ENCODE peak calls at places on chromosomes 4 and X, in seven cellular contexts. One of them, this sample, is unnamed.

GRCh38 chr4:39181905-39182638 is at the start of gene WDR19:
- DNase-seq in GM10248: peak
- DNase-seq in body of pancreas: peak
- DNase-seq in WTC11: peak
- DNase-seq in kidney: peak
- DNase-seq in brain microvascular endothelial cell: peak
- DNase-seq in stomach: peak
- DNase-seq in this sample: peak

GRCh38 chrX:154748712-154749339 is 2.1 kb downstream of the GAB3 start:
- DNase-seq in GM10248: peak
- DNase-seq in body of pancreas: peak
- DNase-seq in WTC11: peak
- DNase-seq in kidney: no peak
- DNase-seq in brain microvascular endothelial cell: peak
- DNase-seq in stomach: no peak
- DNase-seq in this sample: peak

GRCh38 chr4:55732864-55733263 is 86.7 kb upstream of the EXOC1L start:
- DNase-seq in GM10248: no peak
- DNase-seq in body of pancreas: no peak
- DNase-seq in WTC11: no peak
- DNase-seq in kidney: no peak
- DNase-seq in brain microvascular endothelial cell: no peak
- DNase-seq in stomach: no peak
- DNase-seq in this sample: no peak

GRCh38 chr4:5927747-5928146 is 34.9 kb upstream of the CRMP1 start:
- DNase-seq in GM10248: no peak
- DNase-seq in body of pancreas: no peak
- DNase-seq in WTC11: no peak
- DNase-seq in kidney: no peak
- DNase-seq in brain microvascular endothelial cell: no peak
- DNase-seq in stomach: no peak
- DNase-seq in this sample: no peak

GRCh38 chr4:181821039-181822004 is 421.9 kb upstream of the TENM3 start:
- DNase-seq in GM10248: no peak
- DNase-seq in body of pancreas: no peak
- DNase-seq in WTC11: no peak
- DNase-seq in kidney: no peak
- DNase-seq in brain microvascular endothelial cell: peak
- DNase-seq in stomach: no peak
- DNase-seq in this sample: peak

GRCh38 chr4:153409412-153409811 is 56.7 kb upstream of the TMEM131L start:
- DNase-seq in GM10248: no peak
- DNase-seq in body of pancreas: no peak
- DNase-seq in WTC11: no peak
- DNase-seq in kidney: no peak
- DNase-seq in brain microvascular endothelial cell: peak
- DNase-seq in stomach: no peak
- DNase-seq in this sample: peak

GRCh38 chr4:81213671-81214070 is 1.4 kb downstream of the PRKG2 start:
- DNase-seq in GM10248: no peak
- DNase-seq in body of pancreas: no peak
- DNase-seq in WTC11: no peak
- DNase-seq in kidney: no peak
- DNase-seq in brain microvascular endothelial cell: no peak
- DNase-seq in stomach: no peak
- DNase-seq in this sample: no peak

GRCh38 chr4:149999485-150000074 is 78.7 kb upstream of the DCLK2 start:
- DNase-seq in GM10248: peak
- DNase-seq in body of pancreas: peak
- DNase-seq in WTC11: no peak
- DNase-seq in kidney: no peak
- DNase-seq in brain microvascular endothelial cell: peak
- DNase-seq in stomach: no peak
- DNase-seq in this sample: peak

GRCh38 chr4:105859233-105859632 is 36.0 kb upstream of the NPNT start:
- DNase-seq in GM10248: peak
- DNase-seq in body of pancreas: no peak
- DNase-seq in WTC11: no peak
- DNase-seq in kidney: no peak
- DNase-seq in brain microvascular endothelial cell: peak
- DNase-seq in stomach: no peak
- DNase-seq in this sample: peak

GRCh38 chrX:14476169-14476568 is 53.2 kb upstream of the GLRA2 start:
- DNase-seq in GM10248: no peak
- DNase-seq in body of pancreas: no peak
- DNase-seq in WTC11: no peak
- DNase-seq in kidney: no peak
- DNase-seq in brain microvascular endothelial cell: no peak
- DNase-seq in stomach: no peak
- DNase-seq in this sample: no peak

GRCh38 chr4:158938462-158939044 is 164.3 kb upstream of the RAPGEF2 start:
- DNase-seq in GM10248: no peak
- DNase-seq in body of pancreas: peak
- DNase-seq in WTC11: no peak
- DNase-seq in kidney: no peak
- DNase-seq in brain microvascular endothelial cell: no peak
- DNase-seq in stomach: no peak
- DNase-seq in this sample: no peak

GRCh38 chrX:133523094-133523493 is 107.8 kb upstream of the GPC4 start:
- DNase-seq in GM10248: no peak
- DNase-seq in body of pancreas: no peak
- DNase-seq in WTC11: no peak
- DNase-seq in kidney: no peak
- DNase-seq in brain microvascular endothelial cell: no peak
- DNase-seq in stomach: no peak
- DNase-seq in this sample: peak

DNA sequence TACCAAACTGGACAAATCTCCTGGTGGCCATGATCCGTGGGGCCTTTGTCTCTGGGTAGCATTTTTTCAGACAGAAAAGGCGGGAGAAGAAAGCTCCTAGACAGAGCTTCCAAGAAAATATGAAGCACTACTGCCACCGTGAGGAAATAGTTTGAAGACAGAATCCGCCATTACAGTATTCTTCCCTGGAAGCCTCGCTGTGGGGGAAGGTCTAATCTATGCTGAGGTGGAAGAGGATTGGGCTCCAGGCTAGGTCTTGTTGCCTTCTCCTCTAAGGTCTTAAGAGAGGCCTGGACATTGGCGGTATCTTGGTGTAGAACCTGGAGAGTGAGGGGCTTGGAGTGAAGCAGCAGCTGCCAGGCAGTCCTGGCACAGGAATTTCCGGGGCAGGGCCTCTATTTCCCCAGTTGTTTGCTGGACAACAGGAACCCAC is 218.9 kb downstream of the OR13H1 start:
- DNase-seq in GM10248: peak
- DNase-seq in body of pancreas: peak
- DNase-seq in WTC11: no peak
- DNase-seq in kidney: no peak
- DNase-seq in brain microvascular endothelial cell: peak
- DNase-seq in stomach: peak
- DNase-seq in this sample: peak
- TF ChIP-seq CTCF in GM10248: no peak
- TF ChIP-seq CTCF in body of pancreas: peak
- TF ChIP-seq CTCF in WTC11: no peak
- TF ChIP-seq CTCF in kidney: no peak
- TF ChIP-seq CTCF in brain microvascular endothelial cell: peak
- TF ChIP-seq CTCF in stomach: no peak
- TF ChIP-seq CTCF in this sample: peak

GRCh38 chr4:64368741-64369140 is 40.5 kb downstream of the TECRL start:
- DNase-seq in GM10248: no peak
- DNase-seq in body of pancreas: no peak
- DNase-seq in WTC11: no peak
- DNase-seq in kidney: no peak
- DNase-seq in brain microvascular endothelial cell: no peak
- DNase-seq in stomach: no peak
- DNase-seq in this sample: no peak
- TF ChIP-seq CTCF in GM10248: no peak
- TF ChIP-seq CTCF in body of pancreas: no peak
- TF ChIP-seq CTCF in WTC11: no peak
- TF ChIP-seq CTCF in kidney: no peak
- TF ChIP-seq CTCF in brain microvascular endothelial cell: no peak
- TF ChIP-seq CTCF in stomach: no peak
- TF ChIP-seq CTCF in this sample: no peak

DNA sequence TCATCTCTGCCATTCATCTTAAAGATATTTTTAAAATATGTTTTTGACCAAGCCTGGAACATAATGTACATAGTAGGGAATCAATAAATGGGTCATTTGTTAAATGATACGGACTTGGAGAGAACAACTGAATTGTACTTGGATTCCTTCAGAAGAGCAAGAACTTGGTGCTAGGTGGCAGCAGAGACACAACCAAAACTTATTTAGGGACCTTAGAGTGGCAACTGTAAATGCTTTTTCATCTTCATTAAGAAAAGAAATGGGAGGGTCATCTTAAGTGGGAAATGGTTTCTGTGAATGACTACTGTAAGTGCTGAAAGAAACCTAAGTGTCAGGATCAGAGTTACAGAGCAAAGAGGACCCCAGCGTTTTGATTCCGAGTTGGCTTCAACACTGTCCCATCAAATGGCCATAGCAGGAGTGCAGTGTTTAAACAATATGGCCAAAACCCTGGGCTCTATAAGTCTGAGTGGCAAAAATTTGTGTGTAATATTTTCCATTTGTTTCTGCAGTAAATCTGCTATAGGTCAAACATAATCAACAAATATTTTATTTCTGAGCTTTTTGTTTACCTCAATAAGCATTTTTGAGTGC is 213.6 kb downstream of the PALLD start:
- DNase-seq in GM10248: no peak
- DNase-seq in body of pancreas: peak
- DNase-seq in WTC11: no peak
- DNase-seq in kidney: no peak
- DNase-seq in brain microvascular endothelial cell: peak
- DNase-seq in stomach: peak
- DNase-seq in this sample: peak
- TF ChIP-seq CTCF in GM10248: peak
- TF ChIP-seq CTCF in body of pancreas: peak
- TF ChIP-seq CTCF in WTC11: no peak
- TF ChIP-seq CTCF in kidney: peak
- TF ChIP-seq CTCF in brain microvascular endothelial cell: peak
- TF ChIP-seq CTCF in stomach: no peak
- TF ChIP-seq CTCF in this sample: peak

GRCh38 chrX:106862972-106863688 is 40.0 kb downstream of the RIPPLY1 start:
- DNase-seq in GM10248: peak
- DNase-seq in body of pancreas: peak
- DNase-seq in WTC11: peak
- DNase-seq in kidney: no peak
- DNase-seq in brain microvascular endothelial cell: peak
- DNase-seq in stomach: peak
- DNase-seq in this sample: peak
- TF ChIP-seq CTCF in GM10248: peak
- TF ChIP-seq CTCF in body of pancreas: peak
- TF ChIP-seq CTCF in WTC11: peak
- TF ChIP-seq CTCF in kidney: no peak
- TF ChIP-seq CTCF in brain microvascular endothelial cell: peak
- TF ChIP-seq CTCF in stomach: no peak
- TF ChIP-seq CTCF in this sample: peak

DNA sequence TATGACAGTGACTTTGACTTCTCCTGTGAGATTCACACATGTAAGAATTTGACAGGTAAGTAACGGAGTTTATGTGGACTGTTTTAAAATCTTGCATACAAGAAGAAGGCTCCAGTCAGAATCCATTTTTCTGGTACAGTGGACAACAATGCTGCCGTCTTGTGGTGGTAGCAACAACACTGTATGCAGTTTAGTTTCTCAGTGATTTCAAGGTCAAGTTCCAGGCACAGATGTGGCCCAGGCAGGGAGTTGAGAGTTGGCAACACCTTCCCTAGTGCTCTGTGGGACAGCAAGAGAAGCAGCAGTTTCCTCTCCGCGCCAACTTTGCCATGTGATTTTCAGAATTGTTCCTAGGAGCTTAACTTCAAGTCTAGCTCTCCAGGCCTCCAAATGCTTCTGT is 56.0 kb upstream of the STPG2 start:
- DNase-seq in GM10248: no peak
- DNase-seq in body of pancreas: peak
- DNase-seq in WTC11: no peak
- DNase-seq in kidney: no peak
- DNase-seq in brain microvascular endothelial cell: no peak
- DNase-seq in stomach: no peak
- DNase-seq in this sample: no peak
- TF ChIP-seq CTCF in GM10248: no peak
- TF ChIP-seq CTCF in body of pancreas: peak
- TF ChIP-seq CTCF in WTC11: no peak
- TF ChIP-seq CTCF in kidney: peak
- TF ChIP-seq CTCF in brain microvascular endothelial cell: peak
- TF ChIP-seq CTCF in stomach: no peak
- TF ChIP-seq CTCF in this sample: no peak

GRCh38 chr4:121656269-121656641 is 40.5 kb downstream of the ANXA5 start:
- DNase-seq in GM10248: peak
- DNase-seq in body of pancreas: peak
- DNase-seq in WTC11: peak
- DNase-seq in kidney: no peak
- DNase-seq in brain microvascular endothelial cell: peak
- DNase-seq in stomach: peak
- DNase-seq in this sample: peak
- TF ChIP-seq CTCF in GM10248: peak
- TF ChIP-seq CTCF in body of pancreas: peak
- TF ChIP-seq CTCF in WTC11: no peak
- TF ChIP-seq CTCF in kidney: peak
- TF ChIP-seq CTCF in brain microvascular endothelial cell: peak
- TF ChIP-seq CTCF in stomach: peak
- TF ChIP-seq CTCF in this sample: peak

GRCh38 chr4:47505666-47506065 is 20.6 kb downstream of the ATP10D start:
- DNase-seq in GM10248: no peak
- DNase-seq in body of pancreas: no peak
- DNase-seq in WTC11: no peak
- DNase-seq in kidney: no peak
- DNase-seq in brain microvascular endothelial cell: no peak
- DNase-seq in stomach: no peak
- DNase-seq in this sample: no peak

GRCh38 chr4:47510036-47510435 is 25.0 kb downstream of the ATP10D start:
- DNase-seq in GM10248: no peak
- DNase-seq in body of pancreas: no peak
- DNase-seq in WTC11: no peak
- DNase-seq in kidney: no peak
- DNase-seq in brain microvascular endothelial cell: no peak
- DNase-seq in stomach: no peak
- DNase-seq in this sample: no peak

GRCh38 chr4:47513493-47513892 is 28.4 kb downstream of the ATP10D start:
- DNase-seq in GM10248: no peak
- DNase-seq in body of pancreas: no peak
- DNase-seq in WTC11: no peak
- DNase-seq in kidney: no peak
- DNase-seq in brain microvascular endothelial cell: no peak
- DNase-seq in stomach: no peak
- DNase-seq in this sample: no peak

GRCh38 chr4:47510506-47511143 is 25.6 kb downstream of the ATP10D start:
- DNase-seq in GM10248: peak
- DNase-seq in body of pancreas: no peak
- DNase-seq in WTC11: no peak
- DNase-seq in kidney: no peak
- DNase-seq in brain microvascular endothelial cell: no peak
- DNase-seq in stomach: no peak
- DNase-seq in this sample: no peak
- TF ChIP-seq CTCF in GM10248: peak
- TF ChIP-seq CTCF in body of pancreas: no peak
- TF ChIP-seq CTCF in WTC11: no peak
- TF ChIP-seq CTCF in kidney: no peak
- TF ChIP-seq CTCF in brain microvascular endothelial cell: peak
- TF ChIP-seq CTCF in stomach: no peak
- TF ChIP-seq CTCF in this sample: peak